ENCODE peak calls at places on chromosome 21, in ten cellular contexts. One of them, this sample, is unnamed.

GRCh38 chr21:45935628-45936027 is 45.9 kb upstream of the COL6A1 start:
- DNase-seq in choroid plexus epithelial cell: peak; percentile 71
- DNase-seq in epithelial cell of esophagus: peak; percentile 13
- DNase-seq in IMR-90: peak; percentile 63
- DNase-seq in HCT116: no peak
- DNase-seq in omental fat pad: no peak
- DNase-seq in heart right ventricle: no peak
- DNase-seq in foreskin keratinocyte: peak; percentile 31
- DNase-seq in lower lobe of right lung: no peak
- DNase-seq in neural crest cell: no peak
- DNase-seq in this sample: no peak

GRCh38 chr21:33039542-33039941 is 13.8 kb downstream of the OLIG2 start:
- DNase-seq in lower lobe of right lung: no peak
- DNase-seq in choroid plexus epithelial cell: no peak
- DNase-seq in omental fat pad: no peak
- DNase-seq in epithelial cell of esophagus: no peak
- DNase-seq in HCT116: no peak
- DNase-seq in IMR-90: no peak
- DNase-seq in heart right ventricle: no peak
- DNase-seq in foreskin keratinocyte: no peak
- DNase-seq in neural crest cell: no peak
- DNase-seq in this sample: no peak

GRCh38 chr21:34536820-34537219 is 24.8 kb upstream of the KCNE1 start:
- DNase-seq in choroid plexus epithelial cell: peak; percentile 64
- DNase-seq in omental fat pad: no peak
- DNase-seq in lower lobe of right lung: no peak
- DNase-seq in heart right ventricle: no peak
- DNase-seq in neural crest cell: no peak
- DNase-seq in foreskin keratinocyte: no peak
- DNase-seq in epithelial cell of esophagus: peak; percentile 41
- DNase-seq in HCT116: no peak
- DNase-seq in IMR-90: peak; percentile 59
- DNase-seq in this sample: no peak

GRCh38 chr21:29130234-29130993 is at the start of gene MAP3K7CL:
- DNase-seq in HCT116: no peak
- DNase-seq in omental fat pad: no peak
- DNase-seq in heart right ventricle: peak; percentile 61
- DNase-seq in choroid plexus epithelial cell: peak; percentile 100
- DNase-seq in lower lobe of right lung: no peak
- DNase-seq in epithelial cell of esophagus: peak; percentile 97
- DNase-seq in IMR-90: peak; percentile 100
- DNase-seq in neural crest cell: no peak
- DNase-seq in foreskin keratinocyte: peak; percentile 97
- DNase-seq in this sample: no peak

GRCh38 chr21:39881661-39882060 is 14.4 kb downstream of the PCP4 start:
- DNase-seq in heart right ventricle: no peak
- DNase-seq in foreskin keratinocyte: no peak
- DNase-seq in omental fat pad: no peak
- DNase-seq in choroid plexus epithelial cell: no peak
- DNase-seq in neural crest cell: no peak
- DNase-seq in IMR-90: no peak
- DNase-seq in epithelial cell of esophagus: no peak
- DNase-seq in lower lobe of right lung: no peak
- DNase-seq in HCT116: no peak
- DNase-seq in this sample: no peak

GRCh38 chr21:46194374-46195334 is 10.4 kb upstream of the SPATC1L start:
- DNase-seq in heart right ventricle: no peak
- DNase-seq in lower lobe of right lung: peak; percentile 41
- DNase-seq in HCT116: no peak
- DNase-seq in IMR-90: no peak
- DNase-seq in omental fat pad: peak; percentile 8
- DNase-seq in foreskin keratinocyte: no peak
- DNase-seq in neural crest cell: no peak
- DNase-seq in epithelial cell of esophagus: no peak
- DNase-seq in choroid plexus epithelial cell: no peak
- DNase-seq in this sample: no peak

GRCh38 chr21:17793675-17794123 is 25.5 kb downstream of the C21orf91 start:
- DNase-seq in foreskin keratinocyte: no peak
- DNase-seq in epithelial cell of esophagus: no peak
- DNase-seq in neural crest cell: no peak
- DNase-seq in HCT116: no peak
- DNase-seq in choroid plexus epithelial cell: peak; percentile 59
- DNase-seq in omental fat pad: no peak
- DNase-seq in IMR-90: peak; percentile 70
- DNase-seq in lower lobe of right lung: no peak
- DNase-seq in heart right ventricle: no peak
- DNase-seq in this sample: no peak

GRCh38 chr21:30083120-30083945 is 83.3 kb downstream of the CLDN17 start:
- DNase-seq in choroid plexus epithelial cell: no peak
- DNase-seq in HCT116: no peak
- DNase-seq in omental fat pad: no peak
- DNase-seq in epithelial cell of esophagus: no peak
- DNase-seq in IMR-90: no peak
- DNase-seq in heart right ventricle: no peak
- DNase-seq in lower lobe of right lung: no peak
- DNase-seq in neural crest cell: peak; percentile 11
- DNase-seq in foreskin keratinocyte: no peak
- DNase-seq in this sample: no peak

DNA sequence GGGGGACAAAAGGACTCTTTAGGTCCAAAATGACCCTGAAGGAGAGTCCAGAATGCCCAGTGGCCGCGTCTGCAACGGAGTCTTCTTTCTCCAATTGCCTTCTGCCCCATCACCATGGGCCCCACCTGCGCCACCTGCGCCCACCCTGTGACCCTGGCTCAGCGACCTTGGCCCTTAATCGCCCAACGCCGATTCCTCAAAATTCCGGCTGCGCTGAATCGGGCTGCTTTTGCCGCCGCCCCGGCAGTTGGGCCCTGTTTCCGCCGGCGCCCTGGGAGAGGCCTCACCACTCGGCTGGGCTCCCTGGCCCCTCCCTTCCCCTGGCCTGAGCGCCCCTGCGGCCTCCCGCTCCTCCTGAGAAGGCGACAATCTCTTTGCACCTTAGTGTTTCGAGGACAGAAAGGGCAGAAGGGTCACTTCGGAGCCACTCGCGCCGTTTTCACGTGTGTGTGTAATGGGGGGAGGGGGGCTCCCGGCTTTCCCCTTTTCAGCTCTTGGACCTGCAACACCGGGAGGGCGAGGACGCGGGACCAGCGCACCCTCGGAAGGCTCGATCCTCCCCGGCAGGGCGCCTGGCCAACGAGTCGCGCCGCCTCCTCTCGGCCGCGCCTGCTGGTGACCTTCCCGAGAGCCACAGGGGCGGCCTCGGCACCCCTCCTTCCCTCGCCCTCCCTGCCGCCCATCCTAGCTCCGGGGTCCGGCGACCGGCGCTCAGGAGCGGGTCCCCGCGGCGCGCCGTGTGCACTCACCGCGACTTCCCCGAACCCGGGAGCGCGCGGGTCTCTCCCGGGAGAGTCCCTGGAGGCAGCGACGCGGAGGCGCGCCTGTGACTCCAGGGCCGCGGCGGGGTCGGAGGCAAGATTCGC is 522 bp upstream of the SIM2 start:
- DNase-seq in foreskin keratinocyte: no peak
- DNase-seq in epithelial cell of esophagus: no peak
- DNase-seq in neural crest cell: peak; percentile 20
- DNase-seq in omental fat pad: no peak
- DNase-seq in lower lobe of right lung: no peak
- DNase-seq in choroid plexus epithelial cell: no peak
- DNase-seq in heart right ventricle: no peak
- DNase-seq in IMR-90: peak; percentile 15
- DNase-seq in HCT116: peak; percentile 26
- DNase-seq in this sample: peak; percentile 45
- TF ChIP-seq CTCF in foreskin keratinocyte: no peak
- TF ChIP-seq CTCF in epithelial cell of esophagus: no peak
- TF ChIP-seq CTCF in neural crest cell: no peak
- TF ChIP-seq CTCF in omental fat pad: no peak
- TF ChIP-seq CTCF in lower lobe of right lung: no peak
- TF ChIP-seq CTCF in choroid plexus epithelial cell: no peak
- TF ChIP-seq CTCF in heart right ventricle: no peak
- TF ChIP-seq CTCF in IMR-90: no peak
- TF ChIP-seq CTCF in HCT116: no peak
- TF ChIP-seq CTCF in this sample: no peak

DNA sequence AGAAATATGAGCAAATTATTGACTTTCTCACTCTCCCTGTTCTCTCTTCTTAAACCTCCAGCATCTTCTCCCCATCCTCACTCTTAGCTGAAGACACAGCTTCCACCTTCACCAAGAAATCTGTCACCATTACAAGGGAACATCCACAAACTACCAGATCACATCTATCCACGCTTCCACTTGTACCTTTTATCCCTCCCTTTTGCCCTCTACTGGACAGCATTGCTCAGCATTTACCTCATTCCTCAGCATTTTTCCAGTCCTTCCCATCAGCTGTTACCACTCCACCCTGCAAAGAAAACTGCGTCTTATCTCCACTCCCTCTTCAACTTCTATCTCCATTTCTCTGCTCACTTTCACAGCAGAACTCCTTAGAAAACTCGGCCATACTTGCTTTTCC is 42.6 kb downstream of the KCNJ6 start:
- DNase-seq in choroid plexus epithelial cell: peak; percentile 38
- DNase-seq in neural crest cell: no peak
- DNase-seq in lower lobe of right lung: no peak
- DNase-seq in epithelial cell of esophagus: no peak
- DNase-seq in IMR-90: peak; percentile 43
- DNase-seq in HCT116: no peak
- DNase-seq in omental fat pad: no peak
- DNase-seq in foreskin keratinocyte: no peak
- DNase-seq in heart right ventricle: no peak
- DNase-seq in this sample: no peak
- TF ChIP-seq CTCF in choroid plexus epithelial cell: peak; percentile 47
- TF ChIP-seq CTCF in neural crest cell: no peak
- TF ChIP-seq CTCF in lower lobe of right lung: no peak
- TF ChIP-seq CTCF in epithelial cell of esophagus: no peak
- TF ChIP-seq CTCF in IMR-90: peak; percentile 41
- TF ChIP-seq CTCF in HCT116: no peak
- TF ChIP-seq CTCF in omental fat pad: no peak
- TF ChIP-seq CTCF in foreskin keratinocyte: peak; percentile 23
- TF ChIP-seq CTCF in heart right ventricle: no peak
- TF ChIP-seq CTCF in this sample: no peak

GRCh38 chr21:41443562-41443961 is 17.5 kb downstream of the MX1 start:
- DNase-seq in choroid plexus epithelial cell: no peak
- DNase-seq in neural crest cell: no peak
- DNase-seq in HCT116: no peak
- DNase-seq in IMR-90: no peak
- DNase-seq in epithelial cell of esophagus: no peak
- DNase-seq in heart right ventricle: no peak
- DNase-seq in omental fat pad: no peak
- DNase-seq in foreskin keratinocyte: no peak
- DNase-seq in lower lobe of right lung: no peak
- DNase-seq in this sample: no peak

GRCh38 chr21:41441546-41441945 is 15.5 kb downstream of the MX1 start:
- DNase-seq in IMR-90: no peak
- DNase-seq in epithelial cell of esophagus: no peak
- DNase-seq in omental fat pad: no peak
- DNase-seq in choroid plexus epithelial cell: no peak
- DNase-seq in neural crest cell: no peak
- DNase-seq in heart right ventricle: no peak
- DNase-seq in foreskin keratinocyte: no peak
- DNase-seq in lower lobe of right lung: no peak
- DNase-seq in HCT116: no peak
- DNase-seq in this sample: no peak

GRCh38 chr21:41445465-41445862 is 19.4 kb downstream of the MX1 start:
- DNase-seq in lower lobe of right lung: no peak
- DNase-seq in neural crest cell: no peak
- DNase-seq in choroid plexus epithelial cell: no peak
- DNase-seq in foreskin keratinocyte: no peak
- DNase-seq in IMR-90: no peak
- DNase-seq in heart right ventricle: no peak
- DNase-seq in epithelial cell of esophagus: no peak
- DNase-seq in HCT116: no peak
- DNase-seq in omental fat pad: no peak
- DNase-seq in this sample: no peak

GRCh38 chr21:41444703-41445464 is 18.8 kb downstream of the MX1 start:
- DNase-seq in HCT116: no peak
- DNase-seq in epithelial cell of esophagus: no peak
- DNase-seq in lower lobe of right lung: no peak
- DNase-seq in IMR-90: no peak
- DNase-seq in heart right ventricle: no peak
- DNase-seq in foreskin keratinocyte: no peak
- DNase-seq in omental fat pad: no peak
- DNase-seq in neural crest cell: no peak
- DNase-seq in choroid plexus epithelial cell: no peak
- DNase-seq in this sample: no peak

DNA sequence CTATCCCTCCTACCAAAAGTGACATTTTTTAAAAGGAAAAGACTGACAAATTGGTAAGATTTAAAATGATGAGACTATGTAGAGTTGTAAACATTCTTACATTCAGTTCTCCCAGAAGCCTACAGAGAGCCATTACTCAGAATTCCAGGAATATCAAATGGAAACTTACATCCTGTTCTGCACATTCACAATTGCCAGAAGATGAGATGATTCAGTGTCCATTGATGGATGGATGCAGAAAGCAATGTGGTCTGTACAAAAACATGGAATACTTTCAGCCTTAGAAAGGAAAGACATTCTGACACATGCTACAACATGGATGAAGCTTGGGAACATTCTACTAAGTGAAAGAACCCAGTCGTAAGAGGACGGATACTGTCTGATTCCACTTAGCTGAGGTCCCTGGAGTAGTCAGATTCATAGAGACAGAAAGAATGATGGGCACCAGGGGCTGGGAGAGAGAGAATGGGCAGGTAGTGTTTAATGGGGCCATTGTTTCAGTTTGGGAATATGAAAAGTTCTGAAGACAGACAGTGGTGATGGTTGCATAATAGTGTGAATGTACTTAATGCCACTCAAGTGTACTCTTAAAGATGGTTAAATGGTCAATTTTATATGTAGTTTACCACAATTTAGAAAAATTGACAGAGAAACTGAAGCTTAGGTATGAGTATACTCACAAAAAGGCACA is 16.6 kb downstream of the MX1 start:
- DNase-seq in IMR-90: peak; percentile 36
- DNase-seq in neural crest cell: no peak
- DNase-seq in heart right ventricle: no peak
- DNase-seq in HCT116: no peak
- DNase-seq in epithelial cell of esophagus: no peak
- DNase-seq in foreskin keratinocyte: no peak
- DNase-seq in choroid plexus epithelial cell: no peak
- DNase-seq in lower lobe of right lung: no peak
- DNase-seq in omental fat pad: no peak
- DNase-seq in this sample: no peak
- TF ChIP-seq CTCF in IMR-90: no peak
- TF ChIP-seq CTCF in neural crest cell: no peak
- TF ChIP-seq CTCF in heart right ventricle: no peak
- TF ChIP-seq CTCF in HCT116: no peak
- TF ChIP-seq CTCF in epithelial cell of esophagus: no peak
- TF ChIP-seq CTCF in foreskin keratinocyte: no peak
- TF ChIP-seq CTCF in choroid plexus epithelial cell: no peak
- TF ChIP-seq CTCF in lower lobe of right lung: no peak
- TF ChIP-seq CTCF in omental fat pad: no peak
- TF ChIP-seq CTCF in this sample: no peak

DNA sequence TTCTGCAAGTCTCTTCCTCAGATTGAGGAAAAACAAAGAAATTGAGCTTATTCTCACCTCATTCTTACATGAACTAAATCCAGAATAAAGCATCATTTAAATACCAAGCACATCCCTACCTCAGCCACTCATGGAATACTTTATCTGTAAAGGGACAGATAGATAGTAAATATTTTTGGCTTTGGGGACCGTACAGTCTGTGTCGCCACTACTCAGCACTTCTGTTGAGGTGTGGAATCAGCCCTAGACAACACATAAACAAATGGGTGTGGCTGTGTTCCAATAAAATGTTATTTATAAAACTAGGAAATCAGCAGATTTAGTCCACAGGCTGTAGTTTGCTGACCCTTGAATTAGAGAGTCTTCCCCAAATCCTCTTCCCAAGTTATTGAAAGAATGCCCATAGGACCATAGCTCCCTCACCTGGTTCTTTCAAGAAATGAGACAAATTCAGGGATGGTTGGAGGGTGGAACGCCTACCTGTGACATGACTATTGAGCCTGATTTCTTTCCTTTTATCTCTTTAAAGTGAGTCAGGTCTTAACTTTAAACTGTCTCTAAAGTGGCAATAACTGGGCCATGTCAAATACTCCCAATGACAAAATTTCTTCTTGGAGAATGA is 878.5 kb downstream of the USP25 start:
- DNase-seq in omental fat pad: no peak
- DNase-seq in IMR-90: no peak
- DNase-seq in lower lobe of right lung: no peak
- DNase-seq in choroid plexus epithelial cell: peak; percentile 19
- DNase-seq in neural crest cell: no peak
- DNase-seq in heart right ventricle: no peak
- DNase-seq in HCT116: no peak
- DNase-seq in foreskin keratinocyte: no peak
- DNase-seq in epithelial cell of esophagus: peak; percentile 49
- DNase-seq in this sample: no peak
- TF ChIP-seq CTCF in omental fat pad: no peak
- TF ChIP-seq CTCF in IMR-90: peak; percentile 26
- TF ChIP-seq CTCF in lower lobe of right lung: no peak
- TF ChIP-seq CTCF in choroid plexus epithelial cell: peak; percentile 46
- TF ChIP-seq CTCF in neural crest cell: no peak
- TF ChIP-seq CTCF in heart right ventricle: peak; percentile 22
- TF ChIP-seq CTCF in HCT116: no peak
- TF ChIP-seq CTCF in foreskin keratinocyte: peak; percentile 63
- TF ChIP-seq CTCF in epithelial cell of esophagus: peak; percentile 71
- TF ChIP-seq CTCF in this sample: no peak

This sample was measured in GM20000.